ENCODE peak calls at places on chromosome 14, in six cellular contexts. X is AG08395; V is NCI-H1092 treated with DMSO at 0.1 percent for 48 hours; Z is sciatic nerve; Y is GM20000; E is activated naive CD8-positive, alpha-beta T cell treated with anti-CD3 and anti-CD28 coated beads for 36 hours. L is an unnamed sample.

GRCh38 chr14:37623552-37623951 is 28.1 kb downstream of the TTC6 start:
- DNase-seq in E (no peak), X (peak; percentile 69), Z (no peak), Y (no peak), V (peak; percentile 26), L (no peak)

GRCh38 chr14:86787782-86788181 is 1205.2 kb downstream of the GALC start:
- DNase-seq in Z (no peak), E (no peak), V (no peak), Y (no peak), X (no peak), L (no peak)

GRCh38 chr14:102849522-102850379 is 72.5 kb downstream of the TRAF3 start:
- DNase-seq in Z (no peak), E (no peak), V (peak; percentile 86), Y (no peak), X (peak; percentile 53), L (no peak)

GRCh38 chr14:49220492-49220891 is 365.7 kb downstream of the RPS29 start:
- DNase-seq in V (no peak), Y (no peak), E (no peak), Z (no peak), X (no peak), L (no peak)

GRCh38 chr14:61281186-61281676 is at the start of gene TMEM30B:
- DNase-seq in V (peak; percentile 28), Y (peak; percentile 24), E (no peak), X (no peak), Z (no peak), L (no peak)

GRCh38 chr14:81289516-81289915 is 68.8 kb upstream of the GTF2A1 start:
- DNase-seq in Y (no peak), Z (no peak), X (no peak), V (no peak), E (no peak), L (no peak)

GRCh38 chr14:88323086-88323519 is at the start of gene KCNK10:
- DNase-seq in V (peak; percentile 60), X (no peak), Z (no peak), E (peak; percentile 5), Y (no peak), L (no peak)

GRCh38 chr14:89444536-89445125 is 27.6 kb upstream of the FOXN3 start:
- DNase-seq in V (no peak), X (no peak), Z (no peak), E (no peak), Y (no peak), L (no peak)

L was measured in gastrocnemius medialis.